ENCODE peak calls at places on chromosomes 16 and 17, in nine cellular contexts. One of them, this sample, is unnamed. For H3K27me3, the result is how much of the 10 kb centered on the place peaks cover.

GRCh38 chr16:83520596-83520995 is 287.2 kb upstream of the HSBP1 start:
- DNase-seq in neural progenitor cell: no peak
- DNase-seq in naive thymus-derived CD4-positive, alpha-beta T cell: no peak
- DNase-seq in lower lobe of right lung: no peak
- DNase-seq in Peyer's patch: no peak
- DNase-seq in dorsolateral prefrontal cortex: no peak
- DNase-seq in SJSA1: no peak
- DNase-seq in HCT116: no peak
- DNase-seq in pancreas: no peak
- DNase-seq in this sample: no peak

GRCh38 chr17:82734987-82735866 is at the start of gene FN3K:
- DNase-seq in naive thymus-derived CD4-positive, alpha-beta T cell: peak
- DNase-seq in pancreas: peak
- DNase-seq in Peyer's patch: peak
- DNase-seq in lower lobe of right lung: peak
- DNase-seq in dorsolateral prefrontal cortex: peak
- DNase-seq in SJSA1: peak
- DNase-seq in HCT116: no peak
- DNase-seq in neural progenitor cell: peak
- DNase-seq in this sample: no peak

GRCh38 chr16:86222541-86222940 is 287.8 kb upstream of the FOXF1 start:
- DNase-seq in HCT116: no peak
- DNase-seq in dorsolateral prefrontal cortex: no peak
- DNase-seq in naive thymus-derived CD4-positive, alpha-beta T cell: no peak
- DNase-seq in pancreas: no peak
- DNase-seq in Peyer's patch: peak
- DNase-seq in SJSA1: no peak
- DNase-seq in lower lobe of right lung: no peak
- DNase-seq in neural progenitor cell: peak
- DNase-seq in this sample: no peak

GRCh38 chr16:87145181-87146176 is 171.7 kb downstream of the C16orf95 start:
- DNase-seq in pancreas: peak
- DNase-seq in Peyer's patch: no peak
- DNase-seq in neural progenitor cell: no peak
- DNase-seq in lower lobe of right lung: no peak
- DNase-seq in HCT116: peak
- DNase-seq in naive thymus-derived CD4-positive, alpha-beta T cell: no peak
- DNase-seq in SJSA1: peak
- DNase-seq in dorsolateral prefrontal cortex: no peak
- DNase-seq in this sample: no peak

GRCh38 chr16:30533748-30534367 is 800 bp downstream of the ZNF747 start:
- DNase-seq in pancreas: no peak
- DNase-seq in SJSA1: no peak
- DNase-seq in dorsolateral prefrontal cortex: no peak
- DNase-seq in lower lobe of right lung: no peak
- DNase-seq in HCT116: no peak
- DNase-seq in Peyer's patch: no peak
- DNase-seq in naive thymus-derived CD4-positive, alpha-beta T cell: no peak
- DNase-seq in neural progenitor cell: peak
- DNase-seq in this sample: no peak

GRCh38 chr17:80060629-80061028 is 24.2 kb downstream of the CCDC40 start:
- DNase-seq in lower lobe of right lung: no peak
- DNase-seq in dorsolateral prefrontal cortex: no peak
- DNase-seq in naive thymus-derived CD4-positive, alpha-beta T cell: no peak
- DNase-seq in Peyer's patch: no peak
- DNase-seq in HCT116: no peak
- DNase-seq in SJSA1: no peak
- DNase-seq in pancreas: no peak
- DNase-seq in neural progenitor cell: no peak
- DNase-seq in this sample: no peak

GRCh38 chr16:12524658-12525057 is 279.0 kb downstream of the CPPED1 start:
- DNase-seq in pancreas: no peak
- DNase-seq in neural progenitor cell: no peak
- DNase-seq in HCT116: no peak
- DNase-seq in dorsolateral prefrontal cortex: no peak
- DNase-seq in naive thymus-derived CD4-positive, alpha-beta T cell: no peak
- DNase-seq in Peyer's patch: no peak
- DNase-seq in lower lobe of right lung: no peak
- DNase-seq in SJSA1: no peak
- DNase-seq in this sample: no peak

GRCh38 chr17:17700251-17700969 is 19.2 kb downstream of the RAI1 start:
- DNase-seq in HCT116: no peak
- DNase-seq in dorsolateral prefrontal cortex: no peak
- DNase-seq in pancreas: no peak
- DNase-seq in lower lobe of right lung: no peak
- DNase-seq in SJSA1: no peak
- DNase-seq in naive thymus-derived CD4-positive, alpha-beta T cell: no peak
- DNase-seq in neural progenitor cell: peak
- DNase-seq in Peyer's patch: no peak
- DNase-seq in this sample: no peak

GRCh38 chr16:55828680-55829079 is 4.2 kb downstream of the CES1 start:
- DNase-seq in neural progenitor cell: no peak
- DNase-seq in pancreas: no peak
- DNase-seq in lower lobe of right lung: no peak
- DNase-seq in naive thymus-derived CD4-positive, alpha-beta T cell: no peak
- DNase-seq in dorsolateral prefrontal cortex: no peak
- DNase-seq in HCT116: no peak
- DNase-seq in Peyer's patch: no peak
- DNase-seq in SJSA1: no peak
- DNase-seq in this sample: no peak

GRCh38 chr17:39870776-39871175 is 2.8 kb downstream of the ZPBP2 start:
- DNase-seq in naive thymus-derived CD4-positive, alpha-beta T cell: no peak
- DNase-seq in dorsolateral prefrontal cortex: no peak
- DNase-seq in lower lobe of right lung: no peak
- DNase-seq in SJSA1: no peak
- DNase-seq in HCT116: no peak
- DNase-seq in pancreas: no peak
- DNase-seq in neural progenitor cell: no peak
- DNase-seq in Peyer's patch: no peak
- DNase-seq in this sample: no peak

GRCh38 chr17:48589060-48589830 is 796 bp downstream of the HOXB3 start:
- DNase-seq in HCT116: no peak
- DNase-seq in SJSA1: no peak
- DNase-seq in dorsolateral prefrontal cortex: no peak
- DNase-seq in neural progenitor cell: no peak
- DNase-seq in lower lobe of right lung: no peak
- DNase-seq in Peyer's patch: peak
- DNase-seq in pancreas: no peak
- DNase-seq in naive thymus-derived CD4-positive, alpha-beta T cell: no peak
- DNase-seq in this sample: no peak
- H3K4me3 ChIP-seq in HCT116: no peak
- H3K4me3 ChIP-seq in SJSA1: no peak
- H3K4me3 ChIP-seq in dorsolateral prefrontal cortex: no peak
- H3K4me3 ChIP-seq in neural progenitor cell: no peak
- H3K4me3 ChIP-seq in lower lobe of right lung: peak
- H3K4me3 ChIP-seq in Peyer's patch: no peak
- H3K4me3 ChIP-seq in pancreas: no peak
- H3K4me3 ChIP-seq in naive thymus-derived CD4-positive, alpha-beta T cell: no peak
- H3K4me3 ChIP-seq in this sample: peak

GRCh38 chr16:81784042-81784785 is 5.1 kb downstream of the PLCG2 start:
- DNase-seq in SJSA1: no peak
- DNase-seq in neural progenitor cell: no peak
- DNase-seq in HCT116: no peak
- DNase-seq in pancreas: no peak
- DNase-seq in naive thymus-derived CD4-positive, alpha-beta T cell: no peak
- DNase-seq in lower lobe of right lung: no peak
- DNase-seq in Peyer's patch: peak
- DNase-seq in dorsolateral prefrontal cortex: no peak
- DNase-seq in this sample: no peak

GRCh38 chr16:81786868-81787267 is 7.8 kb downstream of the PLCG2 start:
- DNase-seq in dorsolateral prefrontal cortex: no peak
- DNase-seq in lower lobe of right lung: no peak
- DNase-seq in HCT116: no peak
- DNase-seq in Peyer's patch: no peak
- DNase-seq in neural progenitor cell: no peak
- DNase-seq in SJSA1: no peak
- DNase-seq in naive thymus-derived CD4-positive, alpha-beta T cell: no peak
- DNase-seq in pancreas: no peak
- DNase-seq in this sample: no peak

GRCh38 chr16:81787659-81788058 is 8.6 kb downstream of the PLCG2 start:
- DNase-seq in SJSA1: no peak
- DNase-seq in HCT116: no peak
- DNase-seq in pancreas: no peak
- DNase-seq in Peyer's patch: no peak
- DNase-seq in naive thymus-derived CD4-positive, alpha-beta T cell: no peak
- DNase-seq in lower lobe of right lung: no peak
- DNase-seq in neural progenitor cell: no peak
- DNase-seq in dorsolateral prefrontal cortex: no peak
- DNase-seq in this sample: no peak

GRCh38 chr16:81785138-81785924 is 6.2 kb downstream of the PLCG2 start:
- DNase-seq in SJSA1: no peak
- DNase-seq in lower lobe of right lung: no peak
- DNase-seq in pancreas: no peak
- DNase-seq in naive thymus-derived CD4-positive, alpha-beta T cell: no peak
- DNase-seq in dorsolateral prefrontal cortex: no peak
- DNase-seq in neural progenitor cell: no peak
- DNase-seq in HCT116: no peak
- DNase-seq in Peyer's patch: no peak
- DNase-seq in this sample: no peak

GRCh38 chr16:81786321-81786720 is 7.2 kb downstream of the PLCG2 start:
- DNase-seq in dorsolateral prefrontal cortex: no peak
- DNase-seq in naive thymus-derived CD4-positive, alpha-beta T cell: no peak
- DNase-seq in HCT116: no peak
- DNase-seq in neural progenitor cell: no peak
- DNase-seq in pancreas: no peak
- DNase-seq in SJSA1: no peak
- DNase-seq in Peyer's patch: no peak
- DNase-seq in lower lobe of right lung: no peak
- DNase-seq in this sample: peak
- H3K27me3 ChIP-seq in dorsolateral prefrontal cortex: under half
- H3K27me3 ChIP-seq in naive thymus-derived CD4-positive, alpha-beta T cell: under half
- H3K27me3 ChIP-seq in HCT116: under half
- H3K27me3 ChIP-seq in neural progenitor cell: under half
- H3K27me3 ChIP-seq in pancreas: under half
- H3K27me3 ChIP-seq in SJSA1: under half
- H3K27me3 ChIP-seq in Peyer's patch: under half
- H3K27me3 ChIP-seq in lower lobe of right lung: under half
- H3K27me3 ChIP-seq in this sample: under half

GRCh38 chr17:75087558-75088453 is at the start of gene SLC16A5:
- DNase-seq in SJSA1: peak
- DNase-seq in naive thymus-derived CD4-positive, alpha-beta T cell: peak
- DNase-seq in neural progenitor cell: peak
- DNase-seq in Peyer's patch: peak
- DNase-seq in dorsolateral prefrontal cortex: no peak
- DNase-seq in HCT116: peak
- DNase-seq in pancreas: peak
- DNase-seq in lower lobe of right lung: peak
- DNase-seq in this sample: no peak
- H3K4me3 ChIP-seq in SJSA1: peak
- H3K4me3 ChIP-seq in naive thymus-derived CD4-positive, alpha-beta T cell: peak
- H3K4me3 ChIP-seq in neural progenitor cell: peak
- H3K4me3 ChIP-seq in Peyer's patch: peak
- H3K4me3 ChIP-seq in dorsolateral prefrontal cortex: no peak
- H3K4me3 ChIP-seq in HCT116: peak
- H3K4me3 ChIP-seq in pancreas: peak
- H3K4me3 ChIP-seq in lower lobe of right lung: peak
- H3K4me3 ChIP-seq in this sample: peak

GRCh38 chr16:49276646-49277385 is 4.8 kb downstream of the CBLN1 start:
- DNase-seq in SJSA1: no peak
- DNase-seq in lower lobe of right lung: no peak
- DNase-seq in dorsolateral prefrontal cortex: no peak
- DNase-seq in neural progenitor cell: peak
- DNase-seq in HCT116: no peak
- DNase-seq in Peyer's patch: no peak
- DNase-seq in naive thymus-derived CD4-positive, alpha-beta T cell: no peak
- DNase-seq in pancreas: no peak
- DNase-seq in this sample: no peak

GRCh38 chr16:49271363-49271762 is 10.3 kb downstream of the CBLN1 start:
- DNase-seq in neural progenitor cell: no peak
- DNase-seq in HCT116: no peak
- DNase-seq in Peyer's patch: no peak
- DNase-seq in naive thymus-derived CD4-positive, alpha-beta T cell: no peak
- DNase-seq in lower lobe of right lung: no peak
- DNase-seq in dorsolateral prefrontal cortex: no peak
- DNase-seq in pancreas: no peak
- DNase-seq in SJSA1: no peak
- DNase-seq in this sample: no peak

GRCh38 chr16:49274936-49275730 is 6.5 kb downstream of the CBLN1 start:
- DNase-seq in HCT116: no peak
- DNase-seq in dorsolateral prefrontal cortex: no peak
- DNase-seq in SJSA1: no peak
- DNase-seq in pancreas: no peak
- DNase-seq in lower lobe of right lung: no peak
- DNase-seq in Peyer's patch: no peak
- DNase-seq in neural progenitor cell: peak
- DNase-seq in naive thymus-derived CD4-positive, alpha-beta T cell: no peak
- DNase-seq in this sample: no peak

GRCh38 chr16:49275870-49276269 is 5.8 kb downstream of the CBLN1 start:
- DNase-seq in naive thymus-derived CD4-positive, alpha-beta T cell: no peak
- DNase-seq in pancreas: no peak
- DNase-seq in Peyer's patch: no peak
- DNase-seq in lower lobe of right lung: no peak
- DNase-seq in HCT116: no peak
- DNase-seq in SJSA1: no peak
- DNase-seq in dorsolateral prefrontal cortex: no peak
- DNase-seq in neural progenitor cell: no peak
- DNase-seq in this sample: no peak

GRCh38 chr16:49273771-49274170 is 7.9 kb downstream of the CBLN1 start:
- DNase-seq in naive thymus-derived CD4-positive, alpha-beta T cell: no peak
- DNase-seq in SJSA1: no peak
- DNase-seq in pancreas: no peak
- DNase-seq in neural progenitor cell: no peak
- DNase-seq in lower lobe of right lung: no peak
- DNase-seq in dorsolateral prefrontal cortex: no peak
- DNase-seq in Peyer's patch: no peak
- DNase-seq in HCT116: no peak
- DNase-seq in this sample: no peak
- H3K27me3 ChIP-seq in naive thymus-derived CD4-positive, alpha-beta T cell: under half
- H3K27me3 ChIP-seq in SJSA1: under half
- H3K27me3 ChIP-seq in pancreas: under half
- H3K27me3 ChIP-seq in neural progenitor cell: half or more
- H3K27me3 ChIP-seq in lower lobe of right lung: half or more
- H3K27me3 ChIP-seq in dorsolateral prefrontal cortex: half or more
- H3K27me3 ChIP-seq in Peyer's patch: under half
- H3K27me3 ChIP-seq in HCT116: under half
- H3K27me3 ChIP-seq in this sample: under half

GRCh38 chr16:69276143-69277115 is 34.7 kb upstream of the VPS4A start:
- DNase-seq in pancreas: no peak
- DNase-seq in Peyer's patch: no peak
- DNase-seq in naive thymus-derived CD4-positive, alpha-beta T cell: no peak
- DNase-seq in lower lobe of right lung: no peak
- DNase-seq in neural progenitor cell: no peak
- DNase-seq in SJSA1: peak
- DNase-seq in HCT116: no peak
- DNase-seq in dorsolateral prefrontal cortex: no peak
- DNase-seq in this sample: no peak
- H3K4me3 ChIP-seq in pancreas: no peak
- H3K4me3 ChIP-seq in Peyer's patch: no peak
- H3K4me3 ChIP-seq in naive thymus-derived CD4-positive, alpha-beta T cell: no peak
- H3K4me3 ChIP-seq in lower lobe of right lung: no peak
- H3K4me3 ChIP-seq in neural progenitor cell: no peak
- H3K4me3 ChIP-seq in SJSA1: no peak
- H3K4me3 ChIP-seq in HCT116: no peak
- H3K4me3 ChIP-seq in dorsolateral prefrontal cortex: no peak
- H3K4me3 ChIP-seq in this sample: no peak

GRCh38 chr17:36696805-36697204 is 95.4 kb downstream of the MRM1 start:
- DNase-seq in Peyer's patch: no peak
- DNase-seq in neural progenitor cell: no peak
- DNase-seq in HCT116: no peak
- DNase-seq in lower lobe of right lung: no peak
- DNase-seq in naive thymus-derived CD4-positive, alpha-beta T cell: no peak
- DNase-seq in pancreas: no peak
- DNase-seq in dorsolateral prefrontal cortex: no peak
- DNase-seq in SJSA1: no peak
- DNase-seq in this sample: no peak
- H3K27me3 ChIP-seq in Peyer's patch: under half
- H3K27me3 ChIP-seq in neural progenitor cell: under half
- H3K27me3 ChIP-seq in HCT116: under half
- H3K27me3 ChIP-seq in lower lobe of right lung: under half
- H3K27me3 ChIP-seq in naive thymus-derived CD4-positive, alpha-beta T cell: under half
- H3K27me3 ChIP-seq in pancreas: under half
- H3K27me3 ChIP-seq in dorsolateral prefrontal cortex: under half
- H3K27me3 ChIP-seq in SJSA1: under half
- H3K27me3 ChIP-seq in this sample: under half